ENCODE peak calls at places on chromosomes 2 and 18, in five cellular contexts. N is GM04504; E is ureter; L is stimulated activated CD8-positive, alpha-beta memory T cell treated with anti-CD3 and anti-CD28 coated beads, Interleukin-4, amount 100 ng/mL, for 4 hours; G is NCI-H1105 treated with DMSO at 0.1 percent for 48 hours. R is an unnamed sample.
A peak's percentile ranks its signal among the peaks of the same experiment; 100 is the strongest.

GRCh38 chr2:18336975-18337374 is 223.5 kb downstream of the RDH14 start:
- DNase-seq in E (no peak), N (no peak), G (no peak), L (no peak), R (no peak)

GRCh38 chr2:144162652-144163051 is 357.3 kb downstream of the ZEB2 start:
- DNase-seq in L (peak; percentile 11), G (peak; percentile 11), N (no peak), E (no peak), R (no peak)

GRCh38 chr2:12787891-12788783 is 71.4 kb downstream of the TRIB2 start:
- DNase-seq in E (no peak), N (no peak), L (no peak), G (no peak), R (no peak)

GRCh38 chr2:27843992-27844391 is 46.2 kb downstream of the RBKS start:
- DNase-seq in E (no peak), N (no peak), L (no peak), G (no peak), R (no peak)

GRCh38 chr18:65955747-65956146 is 204.9 kb downstream of the CDH7 start:
- DNase-seq in G (peak; percentile 3), N (no peak), E (no peak), L (no peak), R (peak; percentile 89)

GRCh38 chr2:37637985-37638384 is 33.5 kb downstream of the CDC42EP3 start:
- DNase-seq in E (no peak), G (no peak), N (no peak), L (no peak), R (no peak)

GRCh38 chr18:45384137-45384998 is 230.9 kb upstream of the SLC14A2 start:
- DNase-seq in N (peak; percentile 7), L (no peak), E (peak; percentile 53), G (peak; percentile 54), R (peak; percentile 61)

GRCh38 chr18:24672165-24672950 is 211.9 kb downstream of the HRH4 start:
- DNase-seq in N (no peak), L (no peak), G (peak; percentile 31), E (no peak), R (peak; percentile 70)

GRCh38 chr2:239669181-239669898 is 268.5 kb upstream of the HDAC4 start:
- DNase-seq in L (no peak), E (peak; percentile 15), N (no peak), G (no peak), R (no peak)

GRCh38 chr2:136208682-136209081 is 90.7 kb upstream of the CXCR4 start:
- DNase-seq in E (no peak), N (no peak), L (no peak), G (no peak), R (no peak)

GRCh38 chr2:10221976-10222870 is 80.5 kb upstream of the HPCAL1 start:
- DNase-seq in G (no peak), E (no peak), N (no peak), L (no peak), R (peak; percentile 46)

R was measured in NCI-H1417.